ENCODE peak calls at places on chromosome 4, in five cellular contexts. A is tibial artery; O is CD8-positive, alpha-beta T cell; N is lung; H is CD4-positive, alpha-beta memory T cell. J is an unnamed sample.

GRCh38 chr4:81715335-81715734 is 243.6 kb upstream of the RASGEF1B start:
- DNase-seq in A (no peak), O (no peak), N (no peak), H (no peak), J (no peak)

GRCh38 chr4:10171055-10171454 is 54.5 kb upstream of the WDR1 start:
- DNase-seq in A (no peak), O (no peak), N (no peak), H (no peak), J (no peak)

GRCh38 chr4:25509656-25510055 is 132.6 kb downstream of the ANAPC4 start:
- DNase-seq in A (no peak), O (no peak), N (no peak), H (no peak), J (no peak)

GRCh38 chr4:86967798-86968197 is 33.0 kb downstream of the AFF1 start:
- DNase-seq in A (no peak), O (no peak), N (no peak), H (no peak), J (peak; percentile 59)

GRCh38 chr4:61202100-61202637 is 2.0 kb downstream of the ADGRL3 start:
- DNase-seq in A (peak; percentile 24), O (no peak), N (no peak), H (no peak), J (no peak)

GRCh38 chr4:145824469-145824868 is 114.2 kb downstream of the ZNF827 start:
- DNase-seq in A (no peak), O (no peak), N (no peak), H (no peak), J (no peak)

GRCh38 chr4:7815562-7815961 is 124.1 kb downstream of the AFAP1 start:
- DNase-seq in A (no peak), O (no peak), N (no peak), H (no peak), J (no peak)

GRCh38 chr4:81527115-81527514 is 55.4 kb upstream of the RASGEF1B start:
- DNase-seq in A (no peak), O (no peak), N (peak; percentile 65), H (no peak), J (no peak)

GRCh38 chr4:8589831-8590545 is 2.6 kb upstream of the CPZ start:
- DNase-seq in A (no peak), O (no peak), N (no peak), H (no peak), J (no peak)

GRCh38 chr4:653831-654525 is 20.1 kb downstream of the ATP5ME start:
- DNase-seq in A (no peak), O (no peak), N (no peak), H (no peak), J (no peak)

GRCh38 chr4:149203256-149204001 is 612.2 kb downstream of the IQCM start:
- DNase-seq in A (no peak), O (no peak), N (no peak), H (no peak), J (no peak)

GRCh38 chr4:23952258-23952657 is 62.4 kb upstream of the PPARGC1A start:
- DNase-seq in A (no peak), O (no peak), N (no peak), H (no peak), J (no peak)

GRCh38 chr4:152454398-152455011 is 81.4 kb downstream of the FBXW7 start:
- DNase-seq in A (no peak), O (no peak), N (no peak), H (no peak), J (no peak)

GRCh38 chr4:76562161-76562560 is 127.1 kb downstream of the SHROOM3 start:
- DNase-seq in A (no peak), O (no peak), N (no peak), H (no peak), J (no peak)

GRCh38 chr4:14100349-14100748 is 472.8 kb upstream of the BOD1L1 start:
- DNase-seq in A (no peak), O (no peak), N (no peak), H (no peak), J (no peak)

GRCh38 chr4:126583509-126583908 is 1049.2 kb upstream of the INTU start:
- DNase-seq in A (no peak), O (no peak), N (no peak), H (no peak), J (no peak)

GRCh38 chr4:30610361-30610760 is 109.8 kb upstream of the PCDH7 start:
- DNase-seq in A (no peak), O (no peak), N (no peak), H (no peak), J (no peak)

GRCh38 chr4:98565646-98566403 is 92.6 kb downstream of the TSPAN5 start:
- DNase-seq in A (no peak), O (no peak), N (no peak), H (no peak), J (peak; percentile 42)

GRCh38 chr4:124423160-124423559 is 289.4 kb downstream of the ANKRD50 start:
- DNase-seq in A (no peak), O (no peak), N (no peak), H (no peak), J (no peak)

GRCh38 chr4:186037182-186037581 is 31.8 kb upstream of the TLR3 start:
- DNase-seq in A (no peak), O (no peak), N (no peak), H (no peak), J (no peak)

GRCh38 chr4:77959566-77960338 is 97.1 kb downstream of the MRPL1 start:
- DNase-seq in A (no peak), O (no peak), N (no peak), H (no peak), J (peak; percentile 9)

GRCh38 chr4:1406946-1407656 is 859 bp upstream of the NKX1-1 start:
- DNase-seq in A (no peak), O (no peak), N (no peak), H (no peak), J (no peak)

GRCh38 chr4:153909672-153910071 is 120.8 kb upstream of the SFRP2 start:
- DNase-seq in A (no peak), O (no peak), N (no peak), H (no peak), J (no peak)

GRCh38 chr4:76570141-76570989 is 135.3 kb downstream of the SHROOM3 start:
- DNase-seq in A (no peak), O (no peak), N (no peak), H (no peak), J (no peak)

GRCh38 chr4:99615210-99615834 is 40.7 kb downstream of the MTTP start:
- DNase-seq in A (no peak), O (no peak), N (no peak), H (no peak), J (no peak)

GRCh38 chr4:4386296-4386735 is 586 bp upstream of the NSG1 start:
- DNase-seq in A (no peak), O (peak; percentile 16), N (no peak), H (peak; percentile 62), J (peak; percentile 75)

GRCh38 chr4:26858947-26859401 is 1.7 kb upstream of the STIM2 start:
- DNase-seq in A (no peak), O (no peak), N (no peak), H (no peak), J (no peak)

GRCh38 chr4:105710678-105711077 is 2.1 kb downstream of the GSTCD start:
- DNase-seq in A (no peak), O (no peak), N (no peak), H (no peak), J (no peak)

GRCh38 chr4:76589872-76590846 is 155.1 kb downstream of the SHROOM3 start:
- DNase-seq in A (no peak), O (no peak), N (peak; percentile 75), H (no peak), J (no peak)

GRCh38 chr4:41373221-41373620 is 116.5 kb downstream of the UCHL1 start:
- DNase-seq in A (no peak), O (no peak), N (no peak), H (no peak), J (no peak)

GRCh38 chr4:41364871-41365270 is 108.1 kb downstream of the UCHL1 start:
- DNase-seq in A (no peak), O (no peak), N (no peak), H (no peak), J (no peak)

GRCh38 chr4:41365726-41366125 is 109.0 kb downstream of the UCHL1 start:
- DNase-seq in A (no peak), O (no peak), N (no peak), H (no peak), J (no peak)

GRCh38 chr4:41366911-41367517 is 110.3 kb downstream of the UCHL1 start:
- DNase-seq in A (no peak), O (no peak), N (no peak), H (no peak), J (no peak)

GRCh38 chr4:41369680-41370079 is 113.0 kb downstream of the UCHL1 start:
- DNase-seq in A (peak; percentile 70), O (no peak), N (no peak), H (no peak), J (no peak)
- H3K4me3 ChIP-seq in A (no peak overlapping the region), O (no peak overlapping the region), N (no peak overlapping the region), H (no peak overlapping the region), J (no peak overlapping the region)

DNA sequence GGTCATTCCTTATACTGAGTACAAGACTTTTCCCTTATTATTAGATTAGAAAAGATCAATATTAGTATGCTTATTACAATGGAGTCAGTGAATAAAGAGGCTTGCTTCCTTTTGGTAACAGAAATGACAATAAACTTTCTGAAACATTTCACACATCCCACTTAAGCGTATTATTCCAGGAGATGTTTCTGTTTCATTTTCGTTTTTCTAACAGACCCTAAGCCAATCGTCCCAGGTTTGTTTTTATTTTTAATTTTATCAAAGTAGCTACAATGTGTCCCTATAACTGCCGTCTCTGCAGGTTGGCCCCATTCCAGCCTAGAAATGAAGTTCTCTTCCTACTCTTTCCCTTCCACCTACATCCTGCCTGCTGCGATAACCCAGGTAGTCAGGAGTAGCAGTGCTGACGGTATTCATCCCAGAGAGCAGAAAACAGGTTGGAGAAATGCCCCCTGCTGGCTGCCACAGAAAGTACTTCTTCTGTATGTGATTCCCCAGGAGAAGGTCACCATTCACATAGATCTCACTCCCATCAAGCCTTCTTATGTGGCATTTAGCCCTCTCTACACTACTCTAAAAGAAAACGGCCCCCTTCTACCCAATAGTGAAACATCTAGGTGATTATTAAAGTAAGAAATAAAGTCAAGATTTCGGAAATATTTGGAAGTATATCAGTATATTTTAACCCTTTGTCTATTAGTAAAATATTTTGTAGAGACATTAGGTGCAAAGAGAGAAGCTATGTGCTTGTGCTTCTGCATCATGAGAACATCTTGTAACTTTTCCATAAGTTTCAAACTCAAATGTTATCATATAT is 40.4 kb downstream of the ENPEP start:
- DNase-seq in A (peak; percentile 47), O (peak; percentile 78), N (peak; percentile 80), H (peak; percentile 71), J (peak; percentile 85)
- H3K4me3 ChIP-seq in A (peak overlapping the region; percentile 42), O (peak overlapping the region; percentile 66), N (peak overlapping the region; percentile 31), H (peak overlapping the region; percentile 84), J (peak overlapping the region; percentile 29)

GRCh38 chr4:169909479-169909878 is 116.7 kb downstream of the MFAP3L start:
- DNase-seq in A (no peak), O (no peak), N (no peak), H (no peak), J (no peak)
- H3K4me3 ChIP-seq in A (no peak overlapping the region), O (no peak overlapping the region), N (no peak overlapping the region), H (no peak overlapping the region), J (no peak overlapping the region)

GRCh38 chr4:177583000-177583399 is 140.8 kb upstream of the AGA start:
- DNase-seq in A (no peak), O (no peak), N (no peak), H (no peak), J (no peak)
- H3K4me3 ChIP-seq in A (no peak overlapping the region), O (no peak overlapping the region), N (no peak overlapping the region), H (no peak overlapping the region), J (no peak overlapping the region)

GRCh38 chr4:107036602-107037151 is 564 bp upstream of the DKK2 start:
- DNase-seq in A (no peak), O (no peak), N (no peak), H (no peak), J (no peak)
- H3K4me3 ChIP-seq in A (peak overlapping the region; percentile 39), O (no peak overlapping the region), N (no peak overlapping the region), H (no peak overlapping the region), J (no peak overlapping the region)